ENCODE peak calls at places on chromosome 6, in six cellular contexts. R, O, U, T, G and K are unnamed samples.

GRCh38 chr6:142207265-142207877 is 60.3 kb downstream of the VTA1 start:
- DNase-seq in R (peak; percentile 83), O (peak; percentile 76), U (peak; percentile 55), T (peak; percentile 78), G (peak; percentile 79), K (peak; percentile 42)

GRCh38 chr6:53347921-53348435 is 772 bp downstream of the ELOVL5 start:
- DNase-seq in R (peak; percentile 67), O (peak; percentile 60), U (peak; percentile 48), T (peak; percentile 86), G (peak; percentile 77), K (no peak)

GRCh38 chr6:125154184-125155135 is 887 bp downstream of the TPD52L1 start:
- DNase-seq in R (no peak), O (peak; percentile 14), U (peak; percentile 63), T (peak; percentile 60), G (no peak), K (peak; percentile 87)

GRCh38 chr6:131754088-131754487 is 43.3 kb upstream of the CTAGE9 start:
- DNase-seq in R (no peak), O (peak; percentile 51), U (no peak), T (no peak), G (no peak), K (no peak)

GRCh38 chr6:16043171-16044142 is 85.4 kb upstream of the MYLIP start:
- DNase-seq in R (peak; percentile 8), O (peak; percentile 15), U (no peak), T (no peak), G (peak; percentile 48), K (no peak)

GRCh38 chr6:169556758-169557505 is 144.9 kb downstream of the WDR27 start:
- DNase-seq in R (no peak), O (no peak), U (no peak), T (no peak), G (no peak), K (no peak)

GRCh38 chr6:75624988-75625387 is 23.3 kb downstream of the SENP6 start:
- DNase-seq in R (no peak), O (no peak), U (no peak), T (no peak), G (peak; percentile 39), K (no peak)

GRCh38 chr6:105993769-105994521 is 92.2 kb upstream of the PRDM1 start:
- DNase-seq in R (peak; percentile 21), O (peak; percentile 46), U (no peak), T (peak; percentile 63), G (peak; percentile 29), K (no peak)

GRCh38 chr6:157328108-157328692 is 4.9 kb upstream of the TMEM242 start:
- DNase-seq in R (no peak), O (peak; percentile 31), U (no peak), T (no peak), G (no peak), K (no peak)

GRCh38 chr6:44524491-44525227 is 137.2 kb downstream of the CDC5L start:
- DNase-seq in R (no peak), O (no peak), U (no peak), T (no peak), G (no peak), K (no peak)

GRCh38 chr6:57162516-57162915 is 9.6 kb upstream of the BAG2 start:
- DNase-seq in R (no peak), O (no peak), U (no peak), T (no peak), G (no peak), K (no peak)

GRCh38 chr6:19841181-19841580 is 4.0 kb downstream of the ID4 start:
- DNase-seq in R (no peak), O (no peak), U (no peak), T (no peak), G (peak; percentile 16), K (no peak)

GRCh38 chr6:31777667-31778050 is 531 bp upstream of the VWA7 start:
- DNase-seq in R (no peak), O (no peak), U (no peak), T (no peak), G (no peak), K (no peak)

GRCh38 chr6:31778193-31778592 is 1.1 kb upstream of the VWA7 start:
- DNase-seq in R (no peak), O (no peak), U (no peak), T (no peak), G (no peak), K (no peak)

GRCh38 chr6:31776563-31776960 is 566 bp downstream of the VWA7 start:
- DNase-seq in R (no peak), O (no peak), U (no peak), T (no peak), G (no peak), K (no peak)

GRCh38 chr6:31775633-31776263 is 1.4 kb downstream of the VWA7 start:
- DNase-seq in R (no peak), O (no peak), U (no peak), T (no peak), G (no peak), K (no peak)

GRCh38 chr6:31776961-31777666 is at the start of gene VWA7:
- DNase-seq in R (peak; percentile 84), O (peak; percentile 73), U (peak; percentile 75), T (no peak), G (peak; percentile 88), K (peak; percentile 30)
- TF ChIP-seq CTCF in R (no peak), O (no peak), U (no peak), T (no peak), G (no peak), K (no peak)

GRCh38 chr6:146598785-146599405 is at the start of gene ADGB:
- DNase-seq in R (peak; percentile 59), O (peak; percentile 27), U (peak; percentile 56), T (peak; percentile 89), G (peak; percentile 75), K (no peak)
- H3K4me3 ChIP-seq in R (peak within 1 kb of the TSS; percentile 57), O (peak within 1 kb of the TSS; percentile 65), U (no peak within 1 kb of the TSS), T (peak within 1 kb of the TSS; percentile 44), G (peak within 1 kb of the TSS; percentile 27), K (no peak within 1 kb of the TSS)

GRCh38 chr6:37192669-37193068 is 22.7 kb downstream of the PIM1 start:
- DNase-seq in R (no peak), O (no peak), U (no peak), T (no peak), G (no peak), K (peak; percentile 50)
- TF ChIP-seq CTCF in R (no peak), O (no peak), U (no peak), T (no peak), G (no peak), K (no peak)

DNA sequence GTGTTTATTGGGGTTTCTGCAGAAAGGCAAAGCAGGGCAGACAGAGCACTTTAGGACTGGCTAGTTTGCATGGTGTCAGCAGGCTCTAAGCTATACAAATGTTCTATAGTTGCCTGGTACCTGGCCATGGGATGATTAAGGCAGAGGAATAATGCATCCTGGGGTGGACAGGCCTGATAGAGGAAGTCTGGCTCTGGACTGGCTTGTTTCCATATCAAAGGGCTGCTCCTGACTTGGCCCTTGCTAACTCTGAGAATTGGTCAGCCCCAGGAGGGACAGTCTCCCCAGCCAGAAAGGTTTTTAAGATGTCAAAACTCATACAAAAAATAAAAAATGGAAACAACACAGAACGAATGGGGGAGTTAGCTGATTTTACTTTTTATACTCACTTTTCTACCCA is 136.9 kb downstream of the TBC1D7 start:
- DNase-seq in R (no peak), O (no peak), U (no peak), T (no peak), G (no peak), K (no peak)
- H3K4me3 ChIP-seq in R (no peak overlapping the region), O (no peak overlapping the region), U (no peak overlapping the region), T (no peak overlapping the region), G (no peak overlapping the region), K (no peak overlapping the region)

GRCh38 chr6:167766986-167767714 is 59.6 kb upstream of the AFDN start:
- DNase-seq in R (no peak), O (no peak), U (no peak), T (no peak), G (no peak), K (no peak)
- TF ChIP-seq CTCF in R (no peak), O (no peak), U (no peak), T (no peak), G (no peak), K (no peak)

GRCh38 chr6:49713346-49713745 is at the start of gene CRISP2:
- DNase-seq in R (no peak), O (no peak), U (no peak), T (no peak), G (no peak), K (no peak)
- H3K4me3 ChIP-seq in R (no peak within 1 kb of the TSS), O (no peak within 1 kb of the TSS), U (no peak within 1 kb of the TSS), T (no peak within 1 kb of the TSS), G (no peak within 1 kb of the TSS), K (no peak within 1 kb of the TSS)

GRCh38 chr6:12075067-12075563 is 63.0 kb downstream of the HIVEP1 start:
- DNase-seq in R (peak; percentile 39), O (peak; percentile 34), U (no peak), T (no peak), G (peak; percentile 31), K (no peak)
- TF ChIP-seq CTCF in R (peak; percentile 51), O (peak; percentile 58), U (peak; percentile 15), T (peak; percentile 40), G (peak; percentile 47), K (peak; percentile 46)